ENCODE peak calls at places on chromosome X, in eight cellular contexts. D is LHCN-M2; F is thyroid gland; C is AML-193; Z is GM04504; V is adipocyte; Y is AG04450; S is stimulated activated CD4-positive, alpha-beta T cell treated with anti-CD3 and anti-CD28 coated beads, Interleukin-4, amount 100 ng/mL, for 4 hours. M is an unnamed sample.

GRCh38 chrX:150148749-150149672 is 210.7 kb upstream of the EOLA2 start:
- DNase-seq in D (no peak), F (no peak), C (no peak), Z (no peak), V (no peak), Y (no peak), S (no peak), M (no peak)

GRCh38 chrX:2696698-2697215 is 5.7 kb downstream of the CD99 start:
- DNase-seq in D (peak), F (no peak), C (no peak), Z (peak), V (peak), Y (peak), S (peak), M (no peak)

GRCh38 chrX:53684415-53685192 is 1.9 kb downstream of the HUWE1 start:
- DNase-seq in D (no peak), F (no peak), C (no peak), Z (no peak), V (peak), Y (no peak), S (no peak), M (no peak)

GRCh38 chrX:470686-471085 is 84.0 kb upstream of the PPP2R3B start:
- DNase-seq in D (no peak), F (no peak), C (no peak), Z (no peak), V (no peak), Y (no peak), S (no peak), M (no peak)

GRCh38 chrX:44744828-44745227 is 99.0 kb upstream of the DUSP21 start:
- DNase-seq in D (no peak), F (no peak), C (no peak), Z (no peak), V (no peak), Y (no peak), S (no peak), M (no peak)

GRCh38 chrX:24019448-24019847 is 7.5 kb downstream of the KLHL15 start:
- DNase-seq in D (no peak), F (no peak), C (no peak), Z (no peak), V (no peak), Y (no peak), S (no peak), M (no peak)

GRCh38 chrX:141468940-141469339 is 115.6 kb downstream of the SPANXA1 start:
- DNase-seq in D (peak), F (no peak), C (no peak), Z (peak), V (peak), Y (no peak), S (no peak), M (no peak)

GRCh38 chrX:76555816-76556215 is 128.3 kb downstream of the MAGEE1 start:
- DNase-seq in D (peak), F (no peak), C (peak), Z (no peak), V (peak), Y (no peak), S (peak), M (no peak)

GRCh38 chrX:40171513-40172168 is 73.9 kb upstream of the BCOR start:
- DNase-seq in D (peak), F (peak), C (no peak), Z (no peak), V (peak), Y (no peak), S (no peak), M (no peak)

GRCh38 chrX:44770111-44770510 is 73.7 kb upstream of the DUSP21 start:
- DNase-seq in D (no peak), F (no peak), C (no peak), Z (no peak), V (no peak), Y (no peak), S (no peak), M (no peak)

GRCh38 chrX:69323786-69324720 is 158.8 kb upstream of the PJA1 start:
- DNase-seq in D (no peak), F (no peak), C (no peak), Z (no peak), V (no peak), Y (no peak), S (no peak), M (no peak)

GRCh38 chrX:12974797-12975669 is at the start of gene TMSB4X:
- DNase-seq in D (peak), F (peak), C (peak), Z (peak), V (peak), Y (no peak), S (peak), M (no peak)

GRCh38 chrX:111167334-111167733 is 71.3 kb downstream of the PAK3 start:
- DNase-seq in D (no peak), F (no peak), C (no peak), Z (no peak), V (no peak), Y (no peak), S (no peak), M (no peak)

GRCh38 chrX:153864101-153864500 is 21.9 kb downstream of the L1CAM start:
- DNase-seq in D (no peak), F (no peak), C (no peak), Z (no peak), V (no peak), Y (no peak), S (no peak), M (no peak)

GRCh38 chrX:12975999-12976558 is 1.2 kb downstream of the TMSB4X start:
- DNase-seq in D (peak), F (peak), C (peak), Z (no peak), V (peak), Y (no peak), S (no peak), M (no peak)

GRCh38 chrX:120301497-120301896 is 9.8 kb downstream of the TMEM255A start:
- DNase-seq in D (no peak), F (no peak), C (no peak), Z (no peak), V (no peak), Y (no peak), S (no peak), M (no peak)

GRCh38 chrX:30196322-30196721 is 19.0 kb upstream of the MAGEB2 start:
- DNase-seq in D (no peak), F (no peak), C (no peak), Z (no peak), V (peak), Y (no peak), S (no peak), M (no peak)

GRCh38 chrX:80207327-80207726 is 192.8 kb downstream of the TBX22 start:
- DNase-seq in D (no peak), F (no peak), C (no peak), Z (no peak), V (no peak), Y (no peak), S (no peak), M (no peak)

GRCh38 chrX:53279296-53280237 is 1.8 kb downstream of the IQSEC2 start:
- DNase-seq in D (no peak), F (no peak), C (no peak), Z (no peak), V (no peak), Y (no peak), S (no peak), M (no peak)

GRCh38 chrX:140817943-140818342 is 108.4 kb downstream of the LINC00632 start:
- DNase-seq in D (peak), F (no peak), C (no peak), Z (no peak), V (peak), Y (no peak), S (no peak), M (no peak)

GRCh38 chrX:16212024-16212423 is 44.7 kb downstream of the MAGEB17 start:
- DNase-seq in D (no peak), F (no peak), C (no peak), Z (no peak), V (peak), Y (no peak), S (no peak), M (no peak)